ENCODE peak calls at places on chromosomes 4 and X, in nine cellular contexts. One of them, this sample, is unnamed.

GRCh38 chr4:96379524-96379923 is 539.6 kb downstream of the PDHA2 start:
- DNase-seq in heart left ventricle: no peak
- DNase-seq in IMR-90: no peak
- DNase-seq in transverse colon: no peak
- DNase-seq in body of pancreas: no peak
- DNase-seq in HepG2: no peak
- DNase-seq in thyroid gland: no peak
- DNase-seq in sigmoid colon: no peak
- DNase-seq in right lobe of liver: no peak
- DNase-seq in this sample: no peak

GRCh38 chr4:121053601-121054143 is 18.7 kb downstream of the NDNF start:
- DNase-seq in heart left ventricle: peak; percentile 44
- DNase-seq in IMR-90: no peak
- DNase-seq in transverse colon: peak; percentile 70
- DNase-seq in body of pancreas: no peak
- DNase-seq in HepG2: no peak
- DNase-seq in thyroid gland: no peak
- DNase-seq in sigmoid colon: no peak
- DNase-seq in right lobe of liver: no peak
- DNase-seq in this sample: no peak

GRCh38 chr4:19776929-19777328 is 474.8 kb upstream of the SLIT2 start:
- DNase-seq in heart left ventricle: no peak
- DNase-seq in IMR-90: peak; percentile 17
- DNase-seq in transverse colon: no peak
- DNase-seq in body of pancreas: no peak
- DNase-seq in HepG2: no peak
- DNase-seq in thyroid gland: no peak
- DNase-seq in sigmoid colon: no peak
- DNase-seq in right lobe of liver: no peak
- DNase-seq in this sample: no peak

GRCh38 chrX:10444204-10444603 is 176.2 kb downstream of the MID1 start:
- DNase-seq in heart left ventricle: no peak
- DNase-seq in IMR-90: no peak
- DNase-seq in transverse colon: no peak
- DNase-seq in body of pancreas: no peak
- DNase-seq in HepG2: peak; percentile 2
- DNase-seq in thyroid gland: no peak
- DNase-seq in sigmoid colon: no peak
- DNase-seq in right lobe of liver: no peak
- DNase-seq in this sample: no peak

GRCh38 chr4:148874331-148874730 is 432.1 kb upstream of the NR3C2 start:
- DNase-seq in heart left ventricle: no peak
- DNase-seq in IMR-90: no peak
- DNase-seq in transverse colon: peak; percentile 15
- DNase-seq in body of pancreas: no peak
- DNase-seq in HepG2: no peak
- DNase-seq in thyroid gland: no peak
- DNase-seq in sigmoid colon: no peak
- DNase-seq in right lobe of liver: no peak
- DNase-seq in this sample: no peak

GRCh38 chrX:102739642-102740041 is 19.1 kb downstream of the GPRASP3 start:
- DNase-seq in heart left ventricle: no peak
- DNase-seq in IMR-90: peak; percentile 7
- DNase-seq in transverse colon: no peak
- DNase-seq in body of pancreas: no peak
- DNase-seq in HepG2: no peak
- DNase-seq in thyroid gland: no peak
- DNase-seq in sigmoid colon: no peak
- DNase-seq in right lobe of liver: no peak
- DNase-seq in this sample: no peak

GRCh38 chr4:156693557-156693956 is 278.0 kb downstream of the PDGFC start:
- DNase-seq in heart left ventricle: no peak
- DNase-seq in IMR-90: no peak
- DNase-seq in transverse colon: no peak
- DNase-seq in body of pancreas: no peak
- DNase-seq in HepG2: no peak
- DNase-seq in thyroid gland: no peak
- DNase-seq in sigmoid colon: no peak
- DNase-seq in right lobe of liver: no peak
- DNase-seq in this sample: no peak

GRCh38 chr4:146132445-146132844 is 43.1 kb upstream of the LSM6 start:
- DNase-seq in heart left ventricle: no peak
- DNase-seq in IMR-90: no peak
- DNase-seq in transverse colon: no peak
- DNase-seq in body of pancreas: no peak
- DNase-seq in HepG2: no peak
- DNase-seq in thyroid gland: no peak
- DNase-seq in sigmoid colon: no peak
- DNase-seq in right lobe of liver: no peak
- DNase-seq in this sample: no peak

GRCh38 chrX:116345953-116346352 is 90.5 kb upstream of the SLC6A14 start:
- DNase-seq in heart left ventricle: no peak
- DNase-seq in IMR-90: no peak
- DNase-seq in transverse colon: no peak
- DNase-seq in body of pancreas: no peak
- DNase-seq in HepG2: no peak
- DNase-seq in thyroid gland: no peak
- DNase-seq in sigmoid colon: no peak
- DNase-seq in right lobe of liver: no peak
- DNase-seq in this sample: no peak

DNA sequence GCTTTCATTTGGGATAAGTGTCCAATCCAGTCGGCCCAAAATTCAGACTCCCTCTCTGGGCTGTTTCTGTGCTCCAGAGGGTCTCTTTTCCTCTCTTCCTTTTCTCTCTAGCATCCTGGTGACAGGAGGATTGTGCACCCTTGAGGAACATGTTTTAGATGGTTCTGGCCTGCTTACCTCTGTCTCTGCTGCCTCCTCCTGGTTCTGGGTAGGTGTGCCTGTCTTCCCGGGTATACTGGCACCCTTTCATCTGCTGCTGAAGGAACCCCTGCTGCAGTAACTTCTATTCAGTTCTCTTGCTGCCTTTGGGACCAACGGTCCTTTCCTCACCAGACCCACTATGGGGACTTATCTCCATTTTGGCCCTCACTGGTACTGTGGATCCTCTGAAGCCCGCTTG is 53.2 kb downstream of the HMGB2 start:
- DNase-seq in heart left ventricle: no peak
- DNase-seq in IMR-90: no peak
- DNase-seq in transverse colon: no peak
- DNase-seq in body of pancreas: no peak
- DNase-seq in HepG2: no peak
- DNase-seq in thyroid gland: no peak
- DNase-seq in sigmoid colon: no peak
- DNase-seq in right lobe of liver: no peak
- DNase-seq in this sample: no peak
- TF ChIP-seq CTCF in heart left ventricle: no peak
- TF ChIP-seq CTCF in IMR-90: no peak
- TF ChIP-seq CTCF in transverse colon: no peak
- TF ChIP-seq CTCF in body of pancreas: no peak
- TF ChIP-seq CTCF in HepG2: peak; percentile 34
- TF ChIP-seq CTCF in thyroid gland: no peak
- TF ChIP-seq CTCF in sigmoid colon: no peak
- TF ChIP-seq CTCF in right lobe of liver: no peak
- TF ChIP-seq CTCF in this sample: no peak

GRCh38 chr4:89682808-89683207 is 154.2 kb downstream of the SNCA start:
- DNase-seq in heart left ventricle: no peak
- DNase-seq in IMR-90: no peak
- DNase-seq in transverse colon: no peak
- DNase-seq in body of pancreas: no peak
- DNase-seq in HepG2: peak; percentile 18
- DNase-seq in thyroid gland: no peak
- DNase-seq in sigmoid colon: no peak
- DNase-seq in right lobe of liver: no peak
- DNase-seq in this sample: no peak

GRCh38 chr4:89685277-89685676 is 151.7 kb downstream of the SNCA start:
- DNase-seq in heart left ventricle: no peak
- DNase-seq in IMR-90: no peak
- DNase-seq in transverse colon: no peak
- DNase-seq in body of pancreas: no peak
- DNase-seq in HepG2: no peak
- DNase-seq in thyroid gland: no peak
- DNase-seq in sigmoid colon: no peak
- DNase-seq in right lobe of liver: no peak
- DNase-seq in this sample: no peak

GRCh38 chr4:89684536-89684935 is 152.4 kb downstream of the SNCA start:
- DNase-seq in heart left ventricle: no peak
- DNase-seq in IMR-90: no peak
- DNase-seq in transverse colon: no peak
- DNase-seq in body of pancreas: no peak
- DNase-seq in HepG2: no peak
- DNase-seq in thyroid gland: no peak
- DNase-seq in sigmoid colon: no peak
- DNase-seq in right lobe of liver: no peak
- DNase-seq in this sample: no peak

GRCh38 chr4:89681671-89682070 is 155.3 kb downstream of the SNCA start:
- DNase-seq in heart left ventricle: no peak
- DNase-seq in IMR-90: no peak
- DNase-seq in transverse colon: no peak
- DNase-seq in body of pancreas: no peak
- DNase-seq in HepG2: no peak
- DNase-seq in thyroid gland: no peak
- DNase-seq in sigmoid colon: no peak
- DNase-seq in right lobe of liver: no peak
- DNase-seq in this sample: no peak

GRCh38 chr4:89681219-89681618 is 155.7 kb downstream of the SNCA start:
- DNase-seq in heart left ventricle: no peak
- DNase-seq in IMR-90: no peak
- DNase-seq in transverse colon: no peak
- DNase-seq in body of pancreas: no peak
- DNase-seq in HepG2: peak; percentile 82
- DNase-seq in thyroid gland: no peak
- DNase-seq in sigmoid colon: no peak
- DNase-seq in right lobe of liver: no peak
- DNase-seq in this sample: no peak
- TF ChIP-seq POLR2A in heart left ventricle: no peak
- TF ChIP-seq POLR2A in IMR-90: no peak
- TF ChIP-seq POLR2A in transverse colon: no peak
- TF ChIP-seq POLR2A in body of pancreas: no peak
- TF ChIP-seq POLR2A in HepG2: peak; percentile 89
- TF ChIP-seq POLR2A in thyroid gland: no peak
- TF ChIP-seq POLR2A in sigmoid colon: no peak
- TF ChIP-seq POLR2A in right lobe of liver: no peak
- TF ChIP-seq POLR2A in this sample: no peak

DNA sequence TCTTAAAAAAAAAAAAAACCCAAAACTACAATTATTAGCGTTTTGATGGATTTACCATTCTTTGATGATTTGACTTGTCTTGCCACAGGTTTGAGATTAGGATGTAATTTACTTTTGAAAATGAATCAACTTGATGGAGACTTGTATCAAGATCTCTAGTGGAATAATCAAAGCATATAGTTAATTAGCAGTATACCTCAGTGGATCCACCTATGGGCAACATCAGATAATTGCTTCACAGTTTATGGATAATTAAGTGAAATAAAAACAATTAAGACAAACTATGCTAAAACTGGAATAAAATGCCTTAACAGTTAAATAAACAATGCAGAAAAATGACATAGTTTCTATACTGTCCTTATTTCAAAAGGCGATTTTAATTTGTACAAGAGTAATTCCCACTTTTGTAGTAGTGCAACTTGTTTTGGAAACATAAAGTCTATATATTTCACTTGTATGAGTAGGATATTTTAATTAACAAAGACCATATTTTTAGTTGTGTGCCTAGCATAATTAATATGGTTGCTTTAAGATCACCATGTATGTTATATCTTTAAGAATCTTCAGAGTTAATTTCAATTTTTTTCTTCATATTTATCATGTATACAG is 4.2 kb downstream of the CPEB2 start:
- DNase-seq in heart left ventricle: no peak
- DNase-seq in IMR-90: peak; percentile 18
- DNase-seq in transverse colon: no peak
- DNase-seq in body of pancreas: no peak
- DNase-seq in HepG2: no peak
- DNase-seq in thyroid gland: no peak
- DNase-seq in sigmoid colon: no peak
- DNase-seq in right lobe of liver: no peak
- DNase-seq in this sample: no peak
- TF ChIP-seq CTCF in heart left ventricle: peak; percentile 39
- TF ChIP-seq CTCF in IMR-90: peak; percentile 42
- TF ChIP-seq CTCF in transverse colon: peak; percentile 32
- TF ChIP-seq CTCF in body of pancreas: no peak
- TF ChIP-seq CTCF in HepG2: no peak
- TF ChIP-seq CTCF in thyroid gland: no peak
- TF ChIP-seq CTCF in sigmoid colon: no peak
- TF ChIP-seq CTCF in right lobe of liver: peak; percentile 34
- TF ChIP-seq CTCF in this sample: peak; percentile 17

GRCh38 chrX:74537011-74537390 is 77.4 kb downstream of the RLIM start:
- DNase-seq in heart left ventricle: no peak
- DNase-seq in IMR-90: peak; percentile 33
- DNase-seq in transverse colon: no peak
- DNase-seq in body of pancreas: no peak
- DNase-seq in HepG2: no peak
- DNase-seq in thyroid gland: peak; percentile 68
- DNase-seq in sigmoid colon: no peak
- DNase-seq in right lobe of liver: no peak
- DNase-seq in this sample: peak; percentile 54

GRCh38 chrX:74535211-74535621 is 79.2 kb downstream of the RLIM start:
- DNase-seq in heart left ventricle: no peak
- DNase-seq in IMR-90: peak; percentile 71
- DNase-seq in transverse colon: peak; percentile 12
- DNase-seq in body of pancreas: no peak
- DNase-seq in HepG2: peak; percentile 16
- DNase-seq in thyroid gland: peak; percentile 45
- DNase-seq in sigmoid colon: no peak
- DNase-seq in right lobe of liver: no peak
- DNase-seq in this sample: no peak

GRCh38 chrX:74534569-74535038 is 79.8 kb downstream of the RLIM start:
- DNase-seq in heart left ventricle: no peak
- DNase-seq in IMR-90: peak; percentile 53
- DNase-seq in transverse colon: no peak
- DNase-seq in body of pancreas: no peak
- DNase-seq in HepG2: no peak
- DNase-seq in thyroid gland: no peak
- DNase-seq in sigmoid colon: no peak
- DNase-seq in right lobe of liver: no peak
- DNase-seq in this sample: no peak

GRCh38 chrX:74536142-74537010 is 78.0 kb downstream of the RLIM start:
- DNase-seq in heart left ventricle: peak; percentile 88
- DNase-seq in IMR-90: peak; percentile 83
- DNase-seq in transverse colon: peak; percentile 78
- DNase-seq in body of pancreas: peak; percentile 60
- DNase-seq in HepG2: no peak
- DNase-seq in thyroid gland: peak; percentile 86
- DNase-seq in sigmoid colon: peak; percentile 96
- DNase-seq in right lobe of liver: peak; percentile 83
- DNase-seq in this sample: peak; percentile 92

DNA sequence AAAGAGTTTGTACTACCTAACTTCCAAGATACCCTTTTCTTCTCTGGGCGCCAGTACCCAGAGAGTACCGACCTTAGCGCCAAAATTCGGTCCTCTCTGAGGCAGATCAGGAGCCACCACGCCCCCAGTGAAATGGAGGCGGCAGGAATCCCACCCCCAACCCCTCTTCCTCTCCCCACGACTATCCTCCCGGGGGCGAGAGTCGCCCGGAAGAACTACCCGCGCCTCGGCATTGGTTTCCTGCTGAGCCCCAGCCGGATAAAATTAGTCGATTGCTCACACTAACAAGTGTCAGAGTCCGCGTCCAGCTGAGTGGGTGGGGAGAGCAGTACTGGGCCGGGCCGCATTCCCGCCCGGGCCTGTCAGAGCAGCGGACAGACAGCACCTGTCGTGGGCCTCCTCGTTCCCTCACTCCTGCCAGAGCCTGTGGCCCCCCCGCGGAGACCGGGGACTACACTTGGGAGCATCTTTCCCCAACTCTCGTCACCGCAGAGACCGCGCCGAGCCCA is 78.7 kb downstream of the RLIM start:
- DNase-seq in heart left ventricle: peak; percentile 75
- DNase-seq in IMR-90: peak; percentile 66
- DNase-seq in transverse colon: peak; percentile 81
- DNase-seq in body of pancreas: peak; percentile 45
- DNase-seq in HepG2: peak; percentile 1
- DNase-seq in thyroid gland: peak; percentile 67
- DNase-seq in sigmoid colon: peak; percentile 92
- DNase-seq in right lobe of liver: peak; percentile 82
- DNase-seq in this sample: peak; percentile 80
- TF ChIP-seq POLR2A in heart left ventricle: no peak
- TF ChIP-seq POLR2A in IMR-90: no peak
- TF ChIP-seq POLR2A in transverse colon: peak; percentile 61
- TF ChIP-seq POLR2A in body of pancreas: no peak
- TF ChIP-seq POLR2A in HepG2: no peak
- TF ChIP-seq POLR2A in thyroid gland: no peak
- TF ChIP-seq POLR2A in sigmoid colon: no peak
- TF ChIP-seq POLR2A in right lobe of liver: peak; percentile 51
- TF ChIP-seq POLR2A in this sample: no peak

This sample was measured in uterus.